ENCODE peak calls at places on chromosomes 13 and 19, in five cellular contexts. One of them, this sample, is unnamed.

GRCh38 chr19:18233224-18233825 is 7.1 kb upstream of the PDE4C start:
- DNase-seq in HepG2: peak
- DNase-seq in HEK293T: peak
- DNase-seq in NT2/D1: peak
- DNase-seq in GM12878: no peak
- DNase-seq in this sample: peak

GRCh38 chr13:48216204-48216711 is 16.7 kb upstream of the ITM2B start:
- DNase-seq in HepG2: no peak
- DNase-seq in HEK293T: no peak
- DNase-seq in NT2/D1: peak
- DNase-seq in GM12878: no peak
- DNase-seq in this sample: no peak

GRCh38 chr13:76129305-76130040 is 493.3 kb downstream of the LMO7 start:
- DNase-seq in HepG2: no peak
- DNase-seq in HEK293T: no peak
- DNase-seq in NT2/D1: no peak
- DNase-seq in GM12878: no peak
- DNase-seq in this sample: no peak

GRCh38 chr19:34480971-34481821 is at the start of gene WTIP:
- DNase-seq in HepG2: peak
- DNase-seq in HEK293T: peak
- DNase-seq in NT2/D1: peak
- DNase-seq in GM12878: no peak
- DNase-seq in this sample: no peak

GRCh38 chr13:59834801-59835200 is 328.9 kb downstream of the DIAPH3 start:
- DNase-seq in HepG2: no peak
- DNase-seq in HEK293T: no peak
- DNase-seq in NT2/D1: no peak
- DNase-seq in GM12878: no peak
- DNase-seq in this sample: no peak

GRCh38 chr13:40800559-40800958 is 11.1 kb downstream of the SLC25A15 start:
- DNase-seq in HepG2: no peak
- DNase-seq in HEK293T: no peak
- DNase-seq in NT2/D1: no peak
- DNase-seq in GM12878: no peak
- DNase-seq in this sample: no peak

GRCh38 chr13:48857576-48857975 is 118.1 kb upstream of the FNDC3A start:
- DNase-seq in HepG2: no peak
- DNase-seq in HEK293T: no peak
- DNase-seq in NT2/D1: no peak
- DNase-seq in GM12878: no peak
- DNase-seq in this sample: no peak

GRCh38 chr13:21964686-21965085 is 293.8 kb downstream of the FGF9 start:
- DNase-seq in HepG2: no peak
- DNase-seq in HEK293T: no peak
- DNase-seq in NT2/D1: no peak
- DNase-seq in GM12878: no peak
- DNase-seq in this sample: no peak

GRCh38 chr19:29624489-29625210 is 18.6 kb downstream of the POP4 start:
- DNase-seq in HepG2: no peak
- DNase-seq in HEK293T: no peak
- DNase-seq in NT2/D1: no peak
- DNase-seq in GM12878: no peak
- DNase-seq in this sample: no peak

GRCh38 chr13:105513448-105513847 is 1022.0 kb downstream of the EFNB2 start:
- DNase-seq in HepG2: no peak
- DNase-seq in HEK293T: no peak
- DNase-seq in NT2/D1: no peak
- DNase-seq in GM12878: no peak
- DNase-seq in this sample: no peak

GRCh38 chr19:31315621-31316011 is 33.6 kb downstream of the TSHZ3 start:
- DNase-seq in HepG2: no peak
- DNase-seq in HEK293T: no peak
- DNase-seq in NT2/D1: no peak
- DNase-seq in GM12878: no peak
- DNase-seq in this sample: no peak
- TF ChIP-seq SUZ12 in HepG2: no peak
- TF ChIP-seq SUZ12 in HEK293T: no peak
- TF ChIP-seq SUZ12 in NT2/D1: no peak
- TF ChIP-seq SUZ12 in GM12878: no peak
- TF ChIP-seq SUZ12 in this sample: no peak

GRCh38 chr19:53549354-53549753 is 11.4 kb downstream of the ZNF331 start:
- DNase-seq in HepG2: no peak
- DNase-seq in HEK293T: no peak
- DNase-seq in NT2/D1: no peak
- DNase-seq in GM12878: no peak
- DNase-seq in this sample: no peak
- TF ChIP-seq SUZ12 in HepG2: no peak
- TF ChIP-seq SUZ12 in HEK293T: no peak
- TF ChIP-seq SUZ12 in NT2/D1: no peak
- TF ChIP-seq SUZ12 in GM12878: no peak
- TF ChIP-seq SUZ12 in this sample: no peak

GRCh38 chr13:113562085-113562749 is 22.3 kb upstream of the TFDP1 start:
- DNase-seq in HepG2: peak
- DNase-seq in HEK293T: peak
- DNase-seq in NT2/D1: peak
- DNase-seq in GM12878: no peak
- DNase-seq in this sample: peak
- TF ChIP-seq SUZ12 in HepG2: no peak
- TF ChIP-seq SUZ12 in HEK293T: no peak
- TF ChIP-seq SUZ12 in NT2/D1: no peak
- TF ChIP-seq SUZ12 in GM12878: no peak
- TF ChIP-seq SUZ12 in this sample: no peak

GRCh38 chr19:51546650-51547396 is 15.4 kb upstream of the SIGLEC6 start:
- DNase-seq in HepG2: no peak
- DNase-seq in HEK293T: no peak
- DNase-seq in NT2/D1: no peak
- DNase-seq in GM12878: no peak
- DNase-seq in this sample: no peak
- TF ChIP-seq SUZ12 in HepG2: no peak
- TF ChIP-seq SUZ12 in HEK293T: no peak
- TF ChIP-seq SUZ12 in NT2/D1: no peak
- TF ChIP-seq SUZ12 in GM12878: no peak
- TF ChIP-seq SUZ12 in this sample: no peak

GRCh38 chr13:99218969-99219368 is 18.3 kb downstream of the UBAC2 start:
- DNase-seq in HepG2: no peak
- DNase-seq in HEK293T: no peak
- DNase-seq in NT2/D1: no peak
- DNase-seq in GM12878: peak
- DNase-seq in this sample: no peak

GRCh38 chr13:99215466-99215865 is 14.8 kb downstream of the UBAC2 start:
- DNase-seq in HepG2: no peak
- DNase-seq in HEK293T: no peak
- DNase-seq in NT2/D1: no peak
- DNase-seq in GM12878: no peak
- DNase-seq in this sample: no peak

GRCh38 chr13:99218545-99218944 is 17.9 kb downstream of the UBAC2 start:
- DNase-seq in HepG2: no peak
- DNase-seq in HEK293T: no peak
- DNase-seq in NT2/D1: no peak
- DNase-seq in GM12878: no peak
- DNase-seq in this sample: no peak

GRCh38 chr13:99218126-99218525 is 17.5 kb downstream of the UBAC2 start:
- DNase-seq in HepG2: no peak
- DNase-seq in HEK293T: no peak
- DNase-seq in NT2/D1: no peak
- DNase-seq in GM12878: no peak
- DNase-seq in this sample: no peak

GRCh38 chr13:99217461-99218101 is 16.9 kb downstream of the UBAC2 start:
- DNase-seq in HepG2: no peak
- DNase-seq in HEK293T: no peak
- DNase-seq in NT2/D1: no peak
- DNase-seq in GM12878: no peak
- DNase-seq in this sample: peak
- TF ChIP-seq SUZ12 in HepG2: no peak
- TF ChIP-seq SUZ12 in HEK293T: no peak
- TF ChIP-seq SUZ12 in NT2/D1: no peak
- TF ChIP-seq SUZ12 in GM12878: no peak
- TF ChIP-seq SUZ12 in this sample: no peak

GRCh38 chr19:13209797-13210775 is 59.9 kb downstream of the IER2 start:
- DNase-seq in HepG2: no peak
- DNase-seq in HEK293T: no peak
- DNase-seq in NT2/D1: no peak
- DNase-seq in GM12878: no peak
- DNase-seq in this sample: no peak

GRCh38 chr19:13208131-13208963 is 58.1 kb downstream of the IER2 start:
- DNase-seq in HepG2: no peak
- DNase-seq in HEK293T: no peak
- DNase-seq in NT2/D1: no peak
- DNase-seq in GM12878: peak
- DNase-seq in this sample: no peak

GRCh38 chr19:13208964-13209796 is 59.0 kb downstream of the IER2 start:
- DNase-seq in HepG2: no peak
- DNase-seq in HEK293T: no peak
- DNase-seq in NT2/D1: no peak
- DNase-seq in GM12878: no peak
- DNase-seq in this sample: peak

GRCh38 chr19:13206581-13206980 is 56.4 kb downstream of the IER2 start:
- DNase-seq in HepG2: no peak
- DNase-seq in HEK293T: no peak
- DNase-seq in NT2/D1: no peak
- DNase-seq in GM12878: no peak
- DNase-seq in this sample: no peak

GRCh38 chr19:13207237-13208130 is 57.3 kb downstream of the IER2 start:
- DNase-seq in HepG2: no peak
- DNase-seq in HEK293T: no peak
- DNase-seq in NT2/D1: no peak
- DNase-seq in GM12878: no peak
- DNase-seq in this sample: peak
- TF ChIP-seq SUZ12 in HepG2: no peak
- TF ChIP-seq SUZ12 in HEK293T: no peak
- TF ChIP-seq SUZ12 in NT2/D1: no peak
- TF ChIP-seq SUZ12 in GM12878: no peak
- TF ChIP-seq SUZ12 in this sample: no peak

This sample was measured in H1.